ENCODE peak calls at places on chromosomes 2 and 18, in six cellular contexts. R, N, D, J, P and U are unnamed samples.

GRCh38 chr2:240133401-240133800 is 2.7 kb downstream of the COPS9 start:
- DNase-seq in J (no peak), P (no peak), D (no peak), R (no peak), N (no peak), U (no peak)

GRCh38 chr18:3747176-3747973 is 297.4 kb downstream of the TGIF1 start:
- DNase-seq in J (peak; percentile 78), P (no peak), R (no peak), N (no peak), D (no peak), U (no peak)

GRCh38 chr2:227890495-227891079 is 19.2 kb downstream of the DAW1 start:
- DNase-seq in R (peak; percentile 55), N (no peak), J (peak; percentile 72), D (no peak), P (no peak), U (peak; percentile 34)

GRCh38 chr2:70887550-70888229 is 48.0 kb upstream of the ATP6V1B1 start:
- DNase-seq in J (no peak), R (no peak), D (peak; percentile 68), N (no peak), P (peak; percentile 64), U (peak; percentile 59)

GRCh38 chr2:203758841-203759691 is 52.6 kb downstream of the CD28 start:
- DNase-seq in N (no peak), J (peak; percentile 88), D (no peak), P (no peak), R (no peak), U (no peak)

GRCh38 chr18:77119101-77119850 is 13.3 kb downstream of the MBP start:
- DNase-seq in P (no peak), N (peak; percentile 55), J (no peak), D (no peak), R (no peak), U (no peak)

GRCh38 chr2:203682688-203683130 is 23.7 kb upstream of the CD28 start:
- DNase-seq in N (no peak), R (no peak), J (peak; percentile 90), D (no peak), P (no peak), U (no peak)

GRCh38 chr18:59233017-59233410 is 13.1 kb downstream of the GRP start:
- DNase-seq in P (no peak), N (no peak), R (no peak), D (no peak), J (no peak), U (no peak)

GRCh38 chr2:66507673-66508127 is 72.8 kb downstream of the MEIS1 start:
- DNase-seq in P (no peak), R (no peak), N (no peak), J (no peak), D (no peak), U (no peak)

GRCh38 chr2:33146112-33146511 is 199.4 kb downstream of the LTBP1 start:
- DNase-seq in N (no peak), D (no peak), R (no peak), J (peak; percentile 65), P (no peak), U (no peak)

GRCh38 chr2:239768031-239768800 is 256.9 kb downstream of the NDUFA10 start:
- DNase-seq in R (no peak), J (no peak), P (no peak), D (no peak), N (peak; percentile 59), U (no peak)

GRCh38 chr2:203802277-203803045 is 65.1 kb upstream of the CTLA4 start:
- DNase-seq in R (peak; percentile 89), P (peak; percentile 84), J (peak; percentile 77), N (no peak), D (no peak), U (no peak)

GRCh38 chr2:239000089-239000488 is 152.2 kb downstream of the TWIST2 start:
- DNase-seq in J (no peak), N (peak; percentile 48), P (no peak), D (no peak), R (no peak), U (no peak)

GRCh38 chr2:238667008-238667407 is 180.9 kb upstream of the TWIST2 start:
- DNase-seq in D (no peak), N (no peak), J (peak; percentile 99), P (no peak), R (no peak), U (no peak)

DNA sequence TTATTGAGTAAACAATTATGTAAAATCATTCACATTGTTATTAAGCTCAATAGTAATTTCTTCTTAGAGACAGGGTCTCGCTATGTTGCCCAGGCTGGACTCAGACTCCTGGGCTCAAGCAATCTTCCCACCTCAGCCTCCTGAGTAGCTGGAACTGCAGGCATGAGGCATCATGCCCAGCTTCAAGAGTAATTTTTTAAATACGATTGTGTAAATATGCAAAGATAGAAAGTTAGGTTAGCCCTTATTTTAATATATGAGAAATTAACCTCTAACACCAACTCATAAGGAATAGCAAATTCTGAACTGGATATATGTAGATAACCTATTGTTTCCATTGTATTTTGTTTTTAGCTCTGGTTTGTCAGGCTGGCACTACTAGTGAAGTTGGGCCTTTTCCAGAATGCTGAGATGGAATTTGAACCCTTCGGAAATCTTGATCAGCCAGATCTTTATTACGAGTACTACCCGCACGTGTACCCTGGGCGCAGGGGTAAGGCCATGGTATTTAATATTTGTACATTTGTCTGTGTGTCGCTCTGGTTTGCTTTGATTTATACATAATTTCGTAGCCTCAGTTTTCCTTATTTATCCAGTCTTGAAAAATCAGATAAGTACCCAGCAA is 44.8 kb downstream of the TRAPPC12 start:
- DNase-seq in D (no peak), J (no peak), R (no peak), P (no peak), N (no peak), U (no peak)
- TF ChIP-seq CTCF in D (no peak), J (no peak), R (no peak), P (peak; percentile 86), N (no peak), U (no peak)

DNA sequence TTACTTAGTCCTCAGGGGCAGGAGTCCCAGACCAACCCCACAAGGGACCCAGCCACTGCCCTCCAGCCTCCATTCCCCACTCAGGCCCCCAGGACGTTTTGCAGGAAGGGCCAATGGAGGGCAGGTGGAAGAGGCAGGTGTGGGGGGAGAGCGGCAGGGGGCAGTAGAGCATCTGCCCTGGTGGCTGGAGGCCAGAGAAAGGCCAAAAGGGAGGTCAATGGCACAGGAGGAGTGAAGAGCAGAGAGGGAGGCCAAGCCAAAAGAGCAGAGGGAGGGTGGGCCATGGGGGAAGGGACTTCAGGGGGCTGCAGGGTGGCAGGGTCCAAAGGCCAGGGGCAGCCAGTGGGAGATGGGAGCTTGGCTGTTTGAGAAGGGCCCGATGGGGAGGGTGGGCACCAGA is 17.3 kb upstream of the GPR55 start:
- DNase-seq in R (no peak), P (no peak), J (no peak), N (no peak), D (no peak), U (peak; percentile 71)
- TF ChIP-seq CTCF in R (no peak), P (no peak), J (no peak), N (no peak), D (peak; percentile 13), U (peak; percentile 63)

GRCh38 chr2:95122197-95122551 is 566 bp upstream of the MRPS5 start:
- DNase-seq in D (no peak), J (no peak), P (peak; percentile 4), N (no peak), R (no peak), U (no peak)

GRCh38 chr2:95121150-95121494 is 486 bp downstream of the MRPS5 start:
- DNase-seq in R (no peak), N (no peak), P (no peak), J (peak; percentile 28), D (no peak), U (peak; percentile 18)

DNA sequence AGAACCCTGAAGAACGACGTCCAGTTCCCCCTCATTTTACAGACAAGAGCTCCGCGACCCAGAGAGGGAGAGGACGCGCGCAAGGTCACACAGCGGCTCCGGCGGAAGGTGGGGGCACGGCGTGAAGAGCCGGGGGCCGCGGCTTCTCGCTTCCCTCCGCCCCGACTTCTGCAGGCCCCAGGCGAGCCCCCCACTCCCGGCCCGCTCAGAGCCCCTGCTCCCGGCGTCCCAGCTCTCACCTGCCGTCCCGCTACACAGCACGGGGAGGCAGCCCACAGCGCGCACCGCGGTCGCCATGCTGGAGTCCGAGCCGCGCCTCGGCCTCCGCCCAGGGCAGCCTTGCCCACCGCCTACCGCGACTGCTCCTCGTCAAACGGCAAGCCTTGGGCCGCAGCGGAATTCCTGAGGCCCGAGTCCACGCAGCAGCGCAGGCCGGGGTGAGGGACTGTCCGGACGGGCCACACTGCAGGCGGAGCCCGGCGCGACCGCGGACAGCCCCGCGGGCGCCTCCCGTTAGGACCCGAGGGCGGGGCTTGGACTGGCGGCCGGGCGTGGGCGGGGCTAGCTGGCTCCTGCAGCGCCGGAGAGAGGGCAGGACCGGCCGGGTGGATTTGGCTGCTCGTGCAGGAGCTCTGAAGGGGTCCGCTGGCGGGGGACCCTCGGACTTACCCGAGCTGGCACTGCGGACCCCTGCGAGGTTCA is at the start of gene MRPS5:
- DNase-seq in N (peak; percentile 87), D (peak; percentile 81), R (peak; percentile 22), J (peak; percentile 48), P (peak; percentile 90), U (peak; percentile 95)
- TF ChIP-seq CTCF in N (no peak), D (no peak), R (peak; percentile 12), J (no peak), P (no peak), U (no peak)

GRCh38 chr2:5587726-5588125 is 104.5 kb upstream of the SOX11 start:
- DNase-seq in N (no peak), D (no peak), R (peak; percentile 6), P (no peak), J (no peak), U (no peak)
- TF ChIP-seq CTCF in N (no peak), D (no peak), R (peak; percentile 23), P (no peak), J (no peak), U (no peak)

GRCh38 chr2:162798407-162798806 is 40.2 kb downstream of the KCNH7 start:
- DNase-seq in P (no peak), R (no peak), D (no peak), J (no peak), N (no peak), U (no peak)

GRCh38 chr2:162795312-162795711 is 43.3 kb downstream of the KCNH7 start:
- DNase-seq in N (no peak), J (no peak), R (no peak), D (no peak), P (no peak), U (no peak)
- TF ChIP-seq CTCF in N (no peak), J (no peak), R (no peak), D (no peak), P (no peak), U (no peak)

DNA sequence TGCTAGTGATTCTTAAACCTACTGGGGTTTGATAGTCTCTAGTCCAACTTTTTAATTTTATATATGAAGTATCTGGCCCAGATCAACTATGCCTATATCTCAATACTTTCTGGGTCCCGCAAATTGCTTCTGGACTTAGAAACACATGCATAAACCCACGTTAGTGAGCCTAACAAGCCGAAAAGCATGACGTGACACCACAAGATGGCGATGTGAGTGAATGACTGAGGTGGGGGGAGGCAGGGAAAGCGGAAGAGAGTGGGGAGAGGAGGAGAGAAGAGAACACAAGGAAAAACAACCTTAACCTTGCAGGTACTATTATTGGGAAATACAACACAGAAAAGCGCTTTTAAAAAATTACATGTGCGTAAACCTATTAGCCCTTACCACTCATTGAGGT is 13.8 kb downstream of the PDIA6 start:
- DNase-seq in R (no peak), N (no peak), J (peak; percentile 14), P (no peak), D (no peak), U (no peak)
- TF ChIP-seq CTCF in R (no peak), N (no peak), J (no peak), P (no peak), D (peak; percentile 63), U (peak; percentile 19)